ENCODE peak calls at places on chromosomes 1 and 21, in nine cellular contexts. One of them, this sample, is unnamed. For H3K4me1, the result is how much of the 10 kb centered on the place peaks cover.

GRCh38 chr1:26582053-26582835 is 52.7 kb downstream of the RPS6KA1 start:
- DNase-seq in endodermal cell: no peak
- DNase-seq in IMR-90: no peak
- DNase-seq in right lobe of liver: no peak
- DNase-seq in heart right ventricle: no peak
- DNase-seq in PC-3: peak
- DNase-seq in heart left ventricle: no peak
- DNase-seq in mucosa of descending colon: no peak
- DNase-seq in fibroblast of lung: no peak
- DNase-seq in this sample: peak

GRCh38 chr21:27298465-27298864 is 331.6 kb upstream of the ADAMTS5 start:
- DNase-seq in endodermal cell: no peak
- DNase-seq in IMR-90: no peak
- DNase-seq in right lobe of liver: no peak
- DNase-seq in heart right ventricle: no peak
- DNase-seq in PC-3: no peak
- DNase-seq in heart left ventricle: no peak
- DNase-seq in mucosa of descending colon: no peak
- DNase-seq in fibroblast of lung: no peak
- DNase-seq in this sample: no peak

GRCh38 chr1:53381790-53382401 is 54.0 kb upstream of the LRP8 start:
- DNase-seq in endodermal cell: no peak
- DNase-seq in IMR-90: peak
- DNase-seq in right lobe of liver: no peak
- DNase-seq in heart right ventricle: no peak
- DNase-seq in PC-3: peak
- DNase-seq in heart left ventricle: peak
- DNase-seq in mucosa of descending colon: no peak
- DNase-seq in fibroblast of lung: peak
- DNase-seq in this sample: no peak

GRCh38 chr1:8163039-8163438 is 136.9 kb upstream of the ERRFI1 start:
- DNase-seq in endodermal cell: no peak
- DNase-seq in IMR-90: no peak
- DNase-seq in right lobe of liver: no peak
- DNase-seq in heart right ventricle: no peak
- DNase-seq in PC-3: no peak
- DNase-seq in heart left ventricle: no peak
- DNase-seq in mucosa of descending colon: no peak
- DNase-seq in fibroblast of lung: no peak
- DNase-seq in this sample: no peak

GRCh38 chr21:16563111-16563510 is 833.3 kb downstream of the USP25 start:
- DNase-seq in endodermal cell: no peak
- DNase-seq in IMR-90: no peak
- DNase-seq in right lobe of liver: no peak
- DNase-seq in heart right ventricle: no peak
- DNase-seq in PC-3: no peak
- DNase-seq in heart left ventricle: no peak
- DNase-seq in mucosa of descending colon: no peak
- DNase-seq in fibroblast of lung: peak
- DNase-seq in this sample: no peak

GRCh38 chr1:221150996-221151395 is 271.8 kb downstream of the HLX start:
- DNase-seq in endodermal cell: no peak
- DNase-seq in IMR-90: no peak
- DNase-seq in right lobe of liver: no peak
- DNase-seq in heart right ventricle: no peak
- DNase-seq in PC-3: no peak
- DNase-seq in heart left ventricle: no peak
- DNase-seq in mucosa of descending colon: no peak
- DNase-seq in fibroblast of lung: no peak
- DNase-seq in this sample: no peak

GRCh38 chr1:239233626-239234025 is 152.7 kb upstream of the CHRM3 start:
- DNase-seq in endodermal cell: no peak
- DNase-seq in IMR-90: no peak
- DNase-seq in right lobe of liver: no peak
- DNase-seq in heart right ventricle: no peak
- DNase-seq in PC-3: no peak
- DNase-seq in heart left ventricle: no peak
- DNase-seq in mucosa of descending colon: peak
- DNase-seq in fibroblast of lung: no peak
- DNase-seq in this sample: no peak

GRCh38 chr1:215568287-215568692 is 1.2 kb downstream of the KCTD3 start:
- DNase-seq in endodermal cell: no peak
- DNase-seq in IMR-90: peak
- DNase-seq in right lobe of liver: no peak
- DNase-seq in heart right ventricle: no peak
- DNase-seq in PC-3: peak
- DNase-seq in heart left ventricle: no peak
- DNase-seq in mucosa of descending colon: peak
- DNase-seq in fibroblast of lung: peak
- DNase-seq in this sample: no peak

GRCh38 chr1:147515046-147515869 is 26.0 kb upstream of the BCL9 start:
- DNase-seq in endodermal cell: peak
- DNase-seq in IMR-90: peak
- DNase-seq in right lobe of liver: no peak
- DNase-seq in heart right ventricle: no peak
- DNase-seq in PC-3: peak
- DNase-seq in heart left ventricle: no peak
- DNase-seq in mucosa of descending colon: peak
- DNase-seq in fibroblast of lung: peak
- DNase-seq in this sample: no peak

GRCh38 chr1:16155537-16156410 is at the start of gene EPHA2:
- DNase-seq in endodermal cell: peak
- DNase-seq in IMR-90: peak
- DNase-seq in right lobe of liver: peak
- DNase-seq in heart right ventricle: peak
- DNase-seq in PC-3: peak
- DNase-seq in heart left ventricle: peak
- DNase-seq in mucosa of descending colon: peak
- DNase-seq in fibroblast of lung: peak
- DNase-seq in this sample: peak

GRCh38 chr1:177007437-177008161 is 156.9 kb downstream of the ASTN1 start:
- DNase-seq in endodermal cell: no peak
- DNase-seq in IMR-90: no peak
- DNase-seq in right lobe of liver: no peak
- DNase-seq in heart right ventricle: no peak
- DNase-seq in PC-3: no peak
- DNase-seq in heart left ventricle: no peak
- DNase-seq in mucosa of descending colon: no peak
- DNase-seq in fibroblast of lung: no peak
- DNase-seq in this sample: no peak

GRCh38 chr1:196891251-196891650 is 3.4 kb downstream of the CFHR4 start:
- DNase-seq in endodermal cell: no peak
- DNase-seq in IMR-90: no peak
- DNase-seq in right lobe of liver: no peak
- DNase-seq in heart right ventricle: no peak
- DNase-seq in PC-3: no peak
- DNase-seq in heart left ventricle: no peak
- DNase-seq in mucosa of descending colon: no peak
- DNase-seq in fibroblast of lung: no peak
- DNase-seq in this sample: no peak

GRCh38 chr1:46133946-46134345 is 1.5 kb upstream of the PIK3R3 start:
- DNase-seq in endodermal cell: no peak
- DNase-seq in IMR-90: no peak
- DNase-seq in right lobe of liver: no peak
- DNase-seq in heart right ventricle: no peak
- DNase-seq in PC-3: no peak
- DNase-seq in heart left ventricle: no peak
- DNase-seq in mucosa of descending colon: no peak
- DNase-seq in fibroblast of lung: no peak
- DNase-seq in this sample: no peak

GRCh38 chr1:193749868-193750267 is 563.5 kb upstream of the B3GALT2 start:
- DNase-seq in endodermal cell: no peak
- DNase-seq in IMR-90: no peak
- DNase-seq in right lobe of liver: no peak
- DNase-seq in heart right ventricle: no peak
- DNase-seq in PC-3: no peak
- DNase-seq in heart left ventricle: no peak
- DNase-seq in mucosa of descending colon: no peak
- DNase-seq in fibroblast of lung: no peak
- DNase-seq in this sample: no peak

GRCh38 chr1:193755441-193755840 is 569.0 kb upstream of the B3GALT2 start:
- DNase-seq in endodermal cell: no peak
- DNase-seq in IMR-90: no peak
- DNase-seq in right lobe of liver: no peak
- DNase-seq in heart right ventricle: no peak
- DNase-seq in PC-3: no peak
- DNase-seq in heart left ventricle: no peak
- DNase-seq in mucosa of descending colon: no peak
- DNase-seq in fibroblast of lung: no peak
- DNase-seq in this sample: no peak

GRCh38 chr1:193753038-193753756 is 566.8 kb upstream of the B3GALT2 start:
- DNase-seq in endodermal cell: no peak
- DNase-seq in IMR-90: no peak
- DNase-seq in right lobe of liver: no peak
- DNase-seq in heart right ventricle: no peak
- DNase-seq in PC-3: no peak
- DNase-seq in heart left ventricle: no peak
- DNase-seq in mucosa of descending colon: no peak
- DNase-seq in fibroblast of lung: no peak
- DNase-seq in this sample: no peak

GRCh38 chr1:193754732-193755427 is 568.5 kb upstream of the B3GALT2 start:
- DNase-seq in endodermal cell: no peak
- DNase-seq in IMR-90: no peak
- DNase-seq in right lobe of liver: no peak
- DNase-seq in heart right ventricle: no peak
- DNase-seq in PC-3: peak
- DNase-seq in heart left ventricle: no peak
- DNase-seq in mucosa of descending colon: no peak
- DNase-seq in fibroblast of lung: peak
- DNase-seq in this sample: no peak
- TF ChIP-seq CTCF in endodermal cell: peak
- TF ChIP-seq CTCF in IMR-90: no peak
- TF ChIP-seq CTCF in right lobe of liver: peak
- TF ChIP-seq CTCF in heart right ventricle: no peak
- TF ChIP-seq CTCF in PC-3: peak
- TF ChIP-seq CTCF in heart left ventricle: no peak
- TF ChIP-seq CTCF in mucosa of descending colon: no peak
- TF ChIP-seq CTCF in fibroblast of lung: peak
- TF ChIP-seq CTCF in this sample: no peak

GRCh38 chr1:24535021-24535424 is 20.9 kb upstream of the NCMAP start:
- DNase-seq in endodermal cell: peak
- DNase-seq in IMR-90: no peak
- DNase-seq in right lobe of liver: no peak
- DNase-seq in heart right ventricle: no peak
- DNase-seq in PC-3: no peak
- DNase-seq in heart left ventricle: no peak
- DNase-seq in mucosa of descending colon: peak
- DNase-seq in fibroblast of lung: no peak
- DNase-seq in this sample: peak
- H3K4me3 ChIP-seq in endodermal cell: no peak
- H3K4me3 ChIP-seq in IMR-90: no peak
- H3K4me3 ChIP-seq in right lobe of liver: peak
- H3K4me3 ChIP-seq in heart right ventricle: no peak
- H3K4me3 ChIP-seq in PC-3: no peak
- H3K4me3 ChIP-seq in heart left ventricle: no peak
- H3K4me3 ChIP-seq in mucosa of descending colon: no peak
- H3K4me3 ChIP-seq in fibroblast of lung: no peak
- H3K4me3 ChIP-seq in this sample: peak

DNA sequence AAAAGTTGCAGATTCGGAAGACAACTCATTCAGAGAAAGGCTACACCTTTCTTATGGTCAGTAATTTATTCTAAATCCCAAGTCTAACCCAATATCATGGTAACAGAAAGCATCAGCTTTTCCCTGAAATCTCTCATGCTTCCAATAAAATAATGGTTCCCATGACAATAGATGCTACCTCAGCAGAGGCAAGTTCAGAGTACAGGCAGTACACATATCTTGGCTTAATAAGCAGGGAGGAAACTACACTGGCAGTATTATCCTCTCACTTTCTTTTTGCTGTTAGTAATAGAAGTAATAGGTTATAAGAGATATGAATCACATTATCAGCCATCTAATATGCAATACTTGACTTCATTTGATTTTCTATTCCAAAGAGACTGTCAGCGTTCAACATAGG is 137.1 kb downstream of the DPYD start:
- DNase-seq in endodermal cell: no peak
- DNase-seq in IMR-90: no peak
- DNase-seq in right lobe of liver: no peak
- DNase-seq in heart right ventricle: no peak
- DNase-seq in PC-3: no peak
- DNase-seq in heart left ventricle: no peak
- DNase-seq in mucosa of descending colon: no peak
- DNase-seq in fibroblast of lung: no peak
- DNase-seq in this sample: no peak
- H3K4me1 ChIP-seq in endodermal cell: under half
- H3K4me1 ChIP-seq in IMR-90: under half
- H3K4me1 ChIP-seq in right lobe of liver: under half
- H3K4me1 ChIP-seq in heart right ventricle: under half
- H3K4me1 ChIP-seq in PC-3: under half
- H3K4me1 ChIP-seq in heart left ventricle: under half
- H3K4me1 ChIP-seq in mucosa of descending colon: under half
- H3K4me1 ChIP-seq in fibroblast of lung: under half
- H3K4me1 ChIP-seq in this sample: under half

GRCh38 chr21:15061284-15061683 is 3.5 kb downstream of the NRIP1 start:
- DNase-seq in endodermal cell: no peak
- DNase-seq in IMR-90: no peak
- DNase-seq in right lobe of liver: no peak
- DNase-seq in heart right ventricle: no peak
- DNase-seq in PC-3: no peak
- DNase-seq in heart left ventricle: no peak
- DNase-seq in mucosa of descending colon: no peak
- DNase-seq in fibroblast of lung: no peak
- DNase-seq in this sample: no peak

GRCh38 chr21:15061747-15062146 is 3.1 kb downstream of the NRIP1 start:
- DNase-seq in endodermal cell: no peak
- DNase-seq in IMR-90: no peak
- DNase-seq in right lobe of liver: no peak
- DNase-seq in heart right ventricle: no peak
- DNase-seq in PC-3: no peak
- DNase-seq in heart left ventricle: no peak
- DNase-seq in mucosa of descending colon: no peak
- DNase-seq in fibroblast of lung: no peak
- DNase-seq in this sample: no peak

GRCh38 chr21:15063081-15063820 is 1.5 kb downstream of the NRIP1 start:
- DNase-seq in endodermal cell: peak
- DNase-seq in IMR-90: peak
- DNase-seq in right lobe of liver: peak
- DNase-seq in heart right ventricle: no peak
- DNase-seq in PC-3: peak
- DNase-seq in heart left ventricle: no peak
- DNase-seq in mucosa of descending colon: no peak
- DNase-seq in fibroblast of lung: peak
- DNase-seq in this sample: no peak

GRCh38 chr21:15063821-15064575 is 802 bp downstream of the NRIP1 start:
- DNase-seq in endodermal cell: peak
- DNase-seq in IMR-90: no peak
- DNase-seq in right lobe of liver: peak
- DNase-seq in heart right ventricle: peak
- DNase-seq in PC-3: peak
- DNase-seq in heart left ventricle: peak
- DNase-seq in mucosa of descending colon: peak
- DNase-seq in fibroblast of lung: peak
- DNase-seq in this sample: no peak

DNA sequence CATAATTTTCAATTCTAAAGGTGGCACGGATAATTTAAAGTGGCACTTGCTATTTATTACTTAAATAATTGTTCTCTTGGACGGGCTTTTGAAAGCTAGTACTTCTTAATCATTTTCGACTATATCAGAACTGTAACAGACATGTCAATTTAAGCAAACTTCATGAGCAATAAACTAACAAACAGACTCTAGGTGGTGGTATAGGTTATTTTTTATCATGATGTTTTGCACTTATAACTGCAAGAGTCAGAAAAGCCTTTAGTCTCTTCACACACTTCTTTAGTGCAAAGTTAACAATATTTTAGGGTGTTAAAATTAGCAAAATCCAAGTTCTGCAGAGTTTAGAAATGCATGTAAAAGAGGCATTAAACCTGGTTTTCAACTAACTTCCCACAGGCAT is 2.2 kb downstream of the NRIP1 start:
- DNase-seq in endodermal cell: no peak
- DNase-seq in IMR-90: no peak
- DNase-seq in right lobe of liver: no peak
- DNase-seq in heart right ventricle: no peak
- DNase-seq in PC-3: peak
- DNase-seq in heart left ventricle: no peak
- DNase-seq in mucosa of descending colon: no peak
- DNase-seq in fibroblast of lung: peak
- DNase-seq in this sample: no peak
- TF ChIP-seq CTCF in endodermal cell: no peak
- TF ChIP-seq CTCF in IMR-90: no peak
- TF ChIP-seq CTCF in right lobe of liver: peak
- TF ChIP-seq CTCF in heart right ventricle: peak
- TF ChIP-seq CTCF in PC-3: peak
- TF ChIP-seq CTCF in heart left ventricle: no peak
- TF ChIP-seq CTCF in mucosa of descending colon: no peak
- TF ChIP-seq CTCF in fibroblast of lung: no peak
- TF ChIP-seq CTCF in this sample: no peak

This sample was measured in spleen.